ENCODE peak calls at places on chromosome 12, in seven cellular contexts. L is Panc1, B is HCT116, X is stomach, W is transverse colon, Q is GM12878, T is GM12891. U is an unnamed sample.

GRCh38 chr12:12564911-12565310 is 2.2 kb upstream of the DUSP16 start:
- DNase-seq in W (no peak), Q (no peak), B (no peak), T (no peak), X (no peak), L (no peak), U (no peak)

GRCh38 chr12:89345830-89346740 is 6.2 kb downstream of the DUSP6 start:
- DNase-seq in X (peak), B (peak), Q (peak), L (no peak), T (peak), W (peak), U (peak)

GRCh38 chr12:1915082-1915968 is 3.1 kb downstream of the CACNA2D4 start:
- DNase-seq in L (no peak), T (no peak), Q (no peak), X (peak), W (no peak), B (no peak), U (no peak)

GRCh38 chr12:22981711-22982110 is 356.7 kb downstream of the ETNK1 start:
- DNase-seq in L (no peak), Q (no peak), W (no peak), B (no peak), X (no peak), T (no peak), U (no peak)

GRCh38 chr12:103354403-103354802 is 141.4 kb downstream of the C12orf42 start:
- DNase-seq in X (no peak), B (no peak), W (no peak), T (no peak), L (no peak), Q (no peak), U (no peak)

GRCh38 chr12:5094986-5095385 is 51.3 kb downstream of the KCNA5 start:
- DNase-seq in T (no peak), Q (no peak), X (no peak), L (no peak), W (no peak), B (no peak), U (no peak)

GRCh38 chr12:44464180-44464579 is 411.9 kb downstream of the NELL2 start:
- DNase-seq in Q (no peak), L (no peak), X (no peak), B (no peak), T (no peak), W (no peak), U (no peak)

GRCh38 chr12:132711169-132711843 is 664 bp downstream of the PGAM5 start:
- DNase-seq in Q (no peak), T (no peak), W (peak), B (no peak), L (no peak), X (peak), U (peak)

GRCh38 chr12:54420766-54421144 is 1.7 kb upstream of the ITGA5 start:
- DNase-seq in X (no peak), L (no peak), W (no peak), Q (no peak), B (no peak), T (no peak), U (no peak)

GRCh38 chr12:96015672-96016071 is 19.5 kb upstream of the HAL start:
- DNase-seq in L (no peak), Q (no peak), T (no peak), B (no peak), X (peak), W (no peak), U (no peak)

GRCh38 chr12:3712209-3712992 is 40.5 kb downstream of the CRACR2A start:
- DNase-seq in X (no peak), L (no peak), Q (no peak), W (no peak), T (no peak), B (no peak), U (no peak)

GRCh38 chr12:14167005-14167628 is 185.7 kb upstream of the GRIN2B start:
- DNase-seq in X (peak), L (peak), B (peak), W (peak), Q (no peak), T (peak), U (peak)

GRCh38 chr12:9910716-9911421 is 21.3 kb downstream of the CLEC2A start:
- DNase-seq in W (no peak), L (no peak), T (no peak), X (no peak), Q (no peak), B (no peak), U (no peak)

GRCh38 chr12:39272934-39273770 is 169.8 kb downstream of the KIF21A start:
- DNase-seq in B (peak), X (no peak), T (no peak), L (peak), Q (no peak), W (peak), U (peak)

GRCh38 chr12:107511292-107511691 is 174.3 kb upstream of the PWP1 start:
- DNase-seq in B (no peak), X (no peak), Q (no peak), W (no peak), L (no peak), T (no peak), U (no peak)

GRCh38 chr12:27085654-27086053 is 3.3 kb upstream of the C12orf71 start:
- DNase-seq in W (no peak), Q (no peak), X (no peak), L (no peak), T (no peak), B (no peak), U (no peak)

GRCh38 chr12:126069549-126070165 is 1004.4 kb downstream of the AACS start:
- DNase-seq in W (peak), T (peak), Q (no peak), X (peak), B (peak), L (no peak), U (peak)

GRCh38 chr12:7101047-7101693 is 7.8 kb downstream of the C1RL start:
- DNase-seq in Q (no peak), B (no peak), T (no peak), L (no peak), X (no peak), W (no peak), U (no peak)

GRCh38 chr12:32273063-32273521 is 126.3 kb upstream of the FGD4 start:
- DNase-seq in Q (no peak), W (no peak), L (peak), T (no peak), X (no peak), B (no peak), U (no peak)

GRCh38 chr12:66931091-66931490 is 252.2 kb upstream of the GRIP1 start:
- DNase-seq in Q (no peak), B (no peak), L (no peak), T (no peak), W (no peak), X (no peak), U (no peak)

DNA sequence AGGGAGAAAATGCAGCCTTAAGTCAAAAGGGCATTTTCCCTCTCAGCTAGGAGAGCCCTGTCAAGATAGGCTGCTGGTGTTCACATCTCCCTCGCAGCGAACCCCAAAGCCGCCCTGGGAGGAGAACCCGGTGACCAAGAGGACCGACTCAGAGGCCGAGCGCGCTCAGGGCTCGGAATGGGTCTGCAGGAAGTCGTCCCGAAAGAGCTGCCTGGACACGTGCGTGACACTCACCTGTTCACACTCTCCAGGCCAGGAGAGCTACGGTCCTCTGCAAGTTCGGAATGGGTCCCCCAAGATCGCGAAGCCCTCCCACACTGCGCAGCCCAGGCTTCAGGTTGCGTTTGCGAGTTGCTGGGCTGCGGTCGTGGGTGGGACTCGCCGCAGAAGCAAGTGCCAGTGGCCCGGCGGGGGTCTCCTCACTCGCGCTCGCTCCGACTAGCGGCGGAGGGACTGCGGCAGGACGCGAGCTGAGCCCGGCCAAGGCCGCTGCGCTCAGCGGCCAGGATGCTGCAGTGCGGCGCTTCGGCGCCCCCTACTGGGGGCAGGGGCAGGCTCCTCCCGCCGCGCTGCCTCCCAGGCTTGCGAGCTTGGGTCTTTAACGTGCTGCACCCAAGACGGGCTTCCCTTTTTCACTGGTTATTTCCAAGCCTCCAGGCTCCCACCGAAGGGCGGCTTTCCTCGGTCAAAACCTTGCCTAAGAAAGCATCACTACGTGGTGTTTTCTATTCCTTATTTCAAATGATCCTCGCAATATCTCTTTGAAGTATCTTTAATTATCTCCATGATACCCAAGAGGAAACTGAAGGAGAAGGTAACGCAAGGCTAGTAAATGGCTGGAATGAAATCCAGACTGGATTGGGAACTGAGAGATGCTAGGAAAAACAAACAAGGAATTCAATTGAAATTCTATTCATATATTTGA is at the start of gene RERG:
- DNase-seq in L (peak), W (peak), X (peak), B (peak), Q (peak), T (peak), U (no peak)
- TF ChIP-seq POLR2AphosphoS5 in L (no peak), W (peak), X (peak), B (no peak), Q (no peak), T (no peak), U (no peak)

GRCh38 chr12:57852620-57853509 is 6.3 kb upstream of the CTDSP2 start:
- DNase-seq in W (peak), X (no peak), B (no peak), T (no peak), Q (no peak), L (no peak), U (no peak)
- TF ChIP-seq POLR2AphosphoS5 in W (no peak), X (peak), B (no peak), T (no peak), Q (no peak), L (no peak), U (no peak)

GRCh38 chr12:122965851-122966742 is at the start of gene ABCB9:
- DNase-seq in B (peak), L (no peak), W (peak), X (peak), Q (no peak), T (peak), U (peak)
- TF ChIP-seq POLR2AphosphoS5 in B (peak), L (peak), W (peak), X (peak), Q (no peak), T (no peak), U (no peak)

GRCh38 chr12:104672096-104672445 is 215.3 kb downstream of the CHST11 start:
- DNase-seq in T (no peak), W (no peak), X (no peak), Q (no peak), L (no peak), B (no peak), U (no peak)

GRCh38 chr12:104670439-104671406 is 214.0 kb downstream of the CHST11 start:
- DNase-seq in T (no peak), B (peak), X (no peak), Q (peak), L (no peak), W (no peak), U (no peak)

GRCh38 chr12:104669851-104670337 is 213.1 kb downstream of the CHST11 start:
- DNase-seq in X (peak), B (no peak), W (peak), L (no peak), T (peak), Q (peak), U (peak)

GRCh38 chr12:104672501-104673265 is 215.9 kb downstream of the CHST11 start:
- DNase-seq in L (no peak), Q (no peak), T (no peak), X (no peak), W (no peak), B (no peak), U (no peak)

GRCh38 chr12:104671407-104672095 is 214.8 kb downstream of the CHST11 start:
- DNase-seq in Q (peak), T (peak), B (peak), X (peak), W (peak), L (peak), U (peak)
- TF ChIP-seq POLR2AphosphoS5 in Q (peak), T (peak), B (peak), X (peak), W (peak), L (no peak), U (peak)

GRCh38 chr12:75833268-75833667 is 198.3 kb downstream of the PHLDA1 start:
- DNase-seq in L (no peak), T (no peak), W (no peak), B (no peak), X (no peak), Q (no peak), U (no peak)
- TF ChIP-seq POLR2AphosphoS5 in L (no peak), T (no peak), W (no peak), B (no peak), X (no peak), Q (no peak), U (no peak)

GRCh38 chr12:571795-572531 is 91.3 kb downstream of the NINJ2 start:
- DNase-seq in W (no peak), X (peak), T (no peak), Q (no peak), L (peak), B (peak), U (no peak)

GRCh38 chr12:570949-571794 is 92.1 kb downstream of the NINJ2 start:
- DNase-seq in T (no peak), B (peak), W (peak), Q (no peak), X (peak), L (peak), U (no peak)

GRCh38 chr12:569091-569676 is 94.1 kb downstream of the NINJ2 start:
- DNase-seq in B (no peak), T (no peak), W (no peak), L (no peak), Q (no peak), X (no peak), U (no peak)

GRCh38 chr12:569803-570236 is 93.4 kb downstream of the NINJ2 start:
- DNase-seq in T (peak), Q (no peak), B (peak), L (peak), W (peak), X (peak), U (peak)

DNA sequence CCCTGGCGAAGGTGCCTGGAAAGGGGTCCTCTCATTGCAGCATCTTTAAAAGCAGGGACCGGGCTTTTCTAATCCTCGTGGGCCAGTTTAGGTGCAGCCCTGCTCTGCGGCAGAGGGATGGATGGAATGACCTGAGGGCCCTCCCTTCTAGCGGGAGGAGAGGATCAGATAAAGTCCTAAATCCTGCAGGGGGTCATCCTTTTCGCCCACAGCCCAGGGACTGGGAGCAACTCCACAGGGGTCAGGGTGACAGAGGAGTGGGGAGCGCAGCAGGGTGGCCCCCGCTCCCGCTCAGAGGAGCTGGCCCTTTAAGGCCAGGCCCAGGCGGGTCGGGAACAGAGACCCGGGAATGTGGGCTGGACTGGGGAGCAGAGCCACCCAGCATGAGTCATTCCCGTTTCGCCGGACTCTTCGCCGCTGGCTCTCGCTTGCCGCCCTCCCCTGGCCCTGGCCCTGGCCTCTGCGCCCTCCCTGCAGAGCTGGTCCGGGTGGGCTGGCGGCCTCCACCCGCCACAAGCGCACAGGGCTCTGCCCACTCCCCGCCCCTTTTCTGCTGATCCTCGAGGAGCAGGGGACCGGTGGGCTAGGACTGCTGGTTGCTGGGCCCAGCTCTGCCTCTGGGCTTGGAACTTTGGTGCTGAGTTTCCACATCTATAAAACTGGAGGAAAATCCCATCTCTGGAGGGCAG is 92.9 kb downstream of the NINJ2 start:
- DNase-seq in X (peak), B (peak), W (peak), Q (no peak), L (peak), T (no peak), U (no peak)
- TF ChIP-seq POLR2AphosphoS5 in X (peak), B (peak), W (peak), Q (no peak), L (peak), T (no peak), U (no peak)

GRCh38 chr12:40996091-40996490 is 192.0 kb upstream of the PDZRN4 start:
- DNase-seq in W (no peak), B (no peak), T (no peak), Q (no peak), X (no peak), L (no peak), U (no peak)

DNA sequence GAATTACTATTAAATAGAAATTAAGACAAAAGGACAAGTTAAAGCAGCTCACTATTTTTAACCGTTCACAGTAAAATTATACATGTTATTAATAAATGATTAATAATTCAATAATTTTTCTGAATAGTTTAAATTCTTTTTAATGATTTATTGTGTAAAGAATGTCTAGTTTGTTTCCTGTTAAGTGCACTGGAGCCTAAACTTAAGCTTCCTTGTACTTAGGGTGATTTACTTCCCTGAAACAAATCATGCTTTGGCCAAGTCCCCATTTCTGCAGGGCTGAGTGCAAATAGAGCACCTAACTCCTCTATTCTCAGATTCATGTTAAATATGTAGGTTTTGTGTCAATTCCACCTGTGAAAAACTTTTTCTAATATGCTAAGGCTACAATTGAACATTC is 188.9 kb upstream of the PDZRN4 start:
- DNase-seq in B (no peak), W (no peak), L (no peak), X (no peak), Q (no peak), T (no peak), U (no peak)
- TF ChIP-seq POLR2AphosphoS5 in B (no peak), W (no peak), L (no peak), X (no peak), Q (no peak), T (no peak), U (no peak)

GRCh38 chr12:53065975-53066593 is 13.1 kb downstream of the SPRYD3 start:
- DNase-seq in W (peak), Q (no peak), T (peak), X (peak), B (peak), L (no peak), U (peak)
- TF ChIP-seq POLR2AphosphoS5 in W (peak), Q (no peak), T (no peak), X (peak), B (no peak), L (no peak), U (no peak)

U was measured in HL-60.